ENCODE peak calls at places on chromosomes 1 and 21, in six cellular contexts. N, A, H, C, I and B are unnamed samples.

GRCh38 chr1:45304311-45305081 is 22.2 kb upstream of the HPDL start:
- DNase-seq in N (no peak), A (peak; percentile 28), H (peak; percentile 42), C (no peak), I (no peak), B (no peak)

GRCh38 chr1:62131093-62131725 is 63.4 kb upstream of the L1TD1 start:
- DNase-seq in N (peak; percentile 95), A (peak; percentile 74), H (peak; percentile 33), C (peak; percentile 37), I (peak; percentile 25), B (peak; percentile 49)

GRCh38 chr1:117622726-117623125 is 16.9 kb downstream of the TENT5C start:
- DNase-seq in N (no peak), A (no peak), H (no peak), C (no peak), I (no peak), B (no peak)

GRCh38 chr1:213596729-213597128 is 391.0 kb upstream of the PROX1 start:
- DNase-seq in N (no peak), A (no peak), H (no peak), C (no peak), I (no peak), B (no peak)

GRCh38 chr21:23021481-23021880 is 2023.3 kb downstream of the NCAM2 start:
- DNase-seq in N (no peak), A (no peak), H (no peak), C (no peak), I (no peak), B (no peak)

GRCh38 chr1:11761988-11762406 is at the start of gene C1orf167:
- DNase-seq in N (peak; percentile 79), A (no peak), H (no peak), C (peak; percentile 29), I (no peak), B (no peak)

GRCh38 chr1:56171670-56172069 is 407.7 kb downstream of the PLPP3 start:
- DNase-seq in N (no peak), A (no peak), H (no peak), C (no peak), I (no peak), B (no peak)

GRCh38 chr1:16088996-16089395 is 15.5 kb upstream of the FAM131C start:
- DNase-seq in N (no peak), A (no peak), H (peak; percentile 9), C (no peak), I (no peak), B (no peak)

GRCh38 chr1:177631770-177632169 is 338.1 kb downstream of the SEC16B start:
- DNase-seq in N (no peak), A (no peak), H (no peak), C (no peak), I (no peak), B (no peak)

DNA sequence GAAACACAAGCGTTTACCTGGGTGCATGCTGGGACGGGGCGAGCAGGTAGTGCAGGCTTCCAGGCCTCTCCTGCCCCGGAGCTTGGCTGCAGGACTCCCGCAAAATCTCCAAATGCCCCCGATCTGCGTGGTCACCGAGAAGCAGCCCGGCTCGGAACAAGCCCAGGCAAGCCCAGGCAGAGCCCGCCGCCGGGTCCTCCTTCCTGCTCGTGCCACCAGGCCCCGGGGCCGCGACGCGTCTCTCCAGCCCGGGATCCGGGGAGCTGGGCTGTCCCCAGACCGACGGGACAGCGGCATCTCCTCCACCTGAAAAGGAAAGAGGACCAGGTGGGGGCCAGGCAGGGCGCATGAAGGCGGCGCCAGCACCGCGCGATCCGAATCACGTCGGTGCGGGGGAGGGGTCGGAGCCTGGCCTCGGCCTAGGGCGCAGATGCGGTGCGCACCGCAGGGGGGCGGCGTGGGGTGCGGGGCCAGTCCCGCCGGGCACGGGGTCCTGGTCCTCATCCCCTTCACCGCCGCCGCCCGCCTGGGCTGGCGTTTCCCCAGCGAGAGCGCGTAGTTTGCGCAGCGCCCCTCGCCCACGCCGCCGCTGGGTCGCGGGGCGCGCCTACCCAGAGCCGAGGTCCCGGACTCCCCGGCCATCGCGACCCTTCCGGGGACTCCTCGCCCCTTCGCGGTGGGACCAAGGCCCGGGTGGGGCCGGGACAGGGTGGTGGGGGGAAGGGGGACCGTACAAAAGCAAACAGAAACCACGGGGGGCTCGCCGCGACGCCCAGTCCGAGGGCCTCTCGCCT is 52.4 kb upstream of the H6PD start:
- DNase-seq in N (peak; percentile 56), A (peak; percentile 84), H (peak; percentile 48), C (no peak), I (peak; percentile 32), B (no peak)
- TF ChIP-seq CTCF in N (no peak), A (peak; percentile 35), H (peak; percentile 11), C (peak; percentile 32), I (peak; percentile 38), B (no peak)

DNA sequence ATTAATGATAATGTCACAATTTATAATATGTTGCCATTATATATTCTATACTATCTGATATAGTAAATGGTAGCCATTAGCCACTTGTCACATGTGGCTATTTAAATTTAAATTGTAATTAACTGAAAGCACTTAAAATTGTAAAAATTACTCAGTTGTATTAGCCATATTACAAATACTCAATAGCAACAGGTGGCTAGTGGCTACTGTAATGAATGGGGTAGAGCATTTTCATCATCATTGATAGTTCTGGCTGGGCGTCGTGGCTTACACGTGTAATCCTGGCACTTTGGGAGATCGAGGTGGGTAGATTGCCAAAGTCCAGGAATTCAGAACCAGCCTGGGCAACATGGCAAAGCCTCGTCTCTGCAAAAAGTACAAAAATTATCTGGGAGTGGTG is 16.5 kb downstream of the ZBTB37 start:
- DNase-seq in N (no peak), A (no peak), H (no peak), C (no peak), I (no peak), B (no peak)
- TF ChIP-seq CTCF in N (no peak), A (no peak), H (no peak), C (no peak), I (no peak), B (no peak)

DNA sequence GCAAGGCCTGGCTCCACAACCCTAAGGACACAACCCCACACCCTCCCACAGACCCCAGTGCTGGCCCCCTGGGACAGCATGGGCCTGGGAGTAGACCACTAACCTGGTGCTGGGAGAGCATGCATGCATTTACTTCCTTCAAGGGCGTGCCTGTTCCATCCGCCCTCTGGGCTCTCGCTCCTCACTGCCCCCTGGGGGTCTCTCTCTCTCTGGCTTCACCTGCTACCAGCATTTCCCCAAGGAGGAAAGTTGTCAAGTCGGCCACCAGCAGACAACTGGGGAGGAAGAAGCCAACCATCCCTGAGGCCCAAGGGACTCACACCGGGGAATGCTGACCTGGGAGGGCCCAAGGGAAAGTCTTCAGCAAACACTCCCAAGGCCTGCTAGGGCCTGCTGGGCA is 6.5 kb downstream of the LRP8 start:
- DNase-seq in N (peak; percentile 82), A (no peak), H (no peak), C (peak; percentile 48), I (peak; percentile 40), B (peak; percentile 22)
- TF ChIP-seq CTCF in N (peak; percentile 56), A (peak; percentile 41), H (no peak), C (peak; percentile 49), I (peak; percentile 59), B (peak; percentile 36)

GRCh38 chr1:232467073-232467760 is 162.7 kb downstream of the SIPA1L2 start:
- DNase-seq in N (peak; percentile 36), A (no peak), H (no peak), C (no peak), I (no peak), B (no peak)
- TF ChIP-seq CTCF in N (peak; percentile 34), A (no peak), H (no peak), C (peak; percentile 32), I (no peak), B (no peak)

GRCh38 chr1:54274448-54274847 is 74.5 kb downstream of the MRPL37 start:
- DNase-seq in N (no peak), A (no peak), H (no peak), C (no peak), I (no peak), B (no peak)

GRCh38 chr1:54274881-54275280 is 74.9 kb downstream of the MRPL37 start:
- DNase-seq in N (no peak), A (no peak), H (no peak), C (no peak), I (no peak), B (no peak)

GRCh38 chr1:54276617-54277450 is 76.9 kb downstream of the MRPL37 start:
- DNase-seq in N (no peak), A (no peak), H (no peak), C (no peak), I (no peak), B (no peak)

GRCh38 chr1:54273837-54274192 is 73.8 kb downstream of the MRPL37 start:
- DNase-seq in N (peak; percentile 50), A (no peak), H (no peak), C (no peak), I (no peak), B (peak; percentile 88)

GRCh38 chr1:54275349-54275748 is 75.4 kb downstream of the MRPL37 start:
- DNase-seq in N (no peak), A (no peak), H (peak; percentile 58), C (no peak), I (no peak), B (no peak)
- TF ChIP-seq CTCF in N (no peak), A (no peak), H (peak; percentile 20), C (no peak), I (no peak), B (no peak)

GRCh38 chr1:6962956-6963915 is 178.0 kb downstream of the CAMTA1 start:
- DNase-seq in N (peak; percentile 99), A (peak; percentile 71), H (peak; percentile 34), C (peak; percentile 72), I (peak; percentile 52), B (no peak)
- TF ChIP-seq CTCF in N (peak; percentile 21), A (peak; percentile 6), H (no peak), C (no peak), I (no peak), B (no peak)

GRCh38 chr1:181486098-181486420 is 2.7 kb downstream of the CACNA1E start:
- DNase-seq in N (no peak), A (no peak), H (no peak), C (no peak), I (no peak), B (no peak)
- TF ChIP-seq CTCF in N (peak; percentile 18), A (no peak), H (no peak), C (peak; percentile 50), I (peak; percentile 41), B (no peak)

GRCh38 chr1:24535021-24535424 is 20.9 kb upstream of the NCMAP start:
- DNase-seq in N (peak; percentile 75), A (peak; percentile 68), H (no peak), C (no peak), I (no peak), B (no peak)
- TF ChIP-seq CTCF in N (no peak), A (no peak), H (no peak), C (no peak), I (no peak), B (no peak)

GRCh38 chr1:153532769-153533599 is 2.8 kb downstream of the S100A6 start:
- DNase-seq in N (peak; percentile 97), A (peak; percentile 83), H (peak; percentile 64), C (peak; percentile 85), I (peak; percentile 74), B (peak; percentile 93)
- TF ChIP-seq CTCF in N (peak; percentile 99), A (peak; percentile 94), H (peak; percentile 65), C (peak; percentile 83), I (peak; percentile 88), B (peak; percentile 61)